ENCODE peak calls at places on chromosomes 5 and 9, in four cellular contexts. One of them, this sample, is unnamed.

GRCh38 chr5:74231697-74232096 is 408.8 kb downstream of the ENC1 start:
- DNase-seq in lower lobe of right lung: no peak
- DNase-seq in nephron progenitor cell: no peak
- DNase-seq in endothelial cell: no peak
- DNase-seq in this sample: no peak

GRCh38 chr5:150117945-150118560 is 31.7 kb upstream of the CSF1R start:
- DNase-seq in nephron progenitor cell: no peak
- DNase-seq in endothelial cell: no peak
- DNase-seq in lower lobe of right lung: no peak
- DNase-seq in this sample: no peak

GRCh38 chr9:124008855-124009834 is 2.4 kb upstream of the LHX2 start:
- DNase-seq in nephron progenitor cell: peak; percentile 47
- DNase-seq in lower lobe of right lung: no peak
- DNase-seq in endothelial cell: no peak
- DNase-seq in this sample: no peak

GRCh38 chr5:59152701-59153245 is 569.9 kb downstream of the RAB3C start:
- DNase-seq in endothelial cell: no peak
- DNase-seq in lower lobe of right lung: no peak
- DNase-seq in nephron progenitor cell: no peak
- DNase-seq in this sample: no peak

GRCh38 chr9:92896037-92896436 is 18.2 kb upstream of the ZNF484 start:
- DNase-seq in nephron progenitor cell: no peak
- DNase-seq in endothelial cell: no peak
- DNase-seq in lower lobe of right lung: no peak
- DNase-seq in this sample: no peak

GRCh38 chr5:64210866-64211265 is 45.2 kb downstream of the RNF180 start:
- DNase-seq in lower lobe of right lung: no peak
- DNase-seq in endothelial cell: no peak
- DNase-seq in nephron progenitor cell: no peak
- DNase-seq in this sample: no peak

GRCh38 chr9:93257808-93258331 is 73.9 kb downstream of the WNK2 start:
- DNase-seq in endothelial cell: no peak
- DNase-seq in nephron progenitor cell: no peak
- DNase-seq in lower lobe of right lung: peak; percentile 10
- DNase-seq in this sample: peak; percentile 5

GRCh38 chr5:139658501-139658927 is 10.4 kb downstream of the CXXC5 start:
- DNase-seq in endothelial cell: no peak
- DNase-seq in lower lobe of right lung: no peak
- DNase-seq in nephron progenitor cell: no peak
- DNase-seq in this sample: no peak

GRCh38 chr5:177520906-177521513 is 4.2 kb upstream of the DDX41 start:
- DNase-seq in nephron progenitor cell: no peak
- DNase-seq in lower lobe of right lung: no peak
- DNase-seq in endothelial cell: no peak
- DNase-seq in this sample: no peak

GRCh38 chr9:34126207-34127034 is at the start of gene DCAF12:
- DNase-seq in nephron progenitor cell: peak; percentile 91
- DNase-seq in lower lobe of right lung: peak; percentile 93
- DNase-seq in endothelial cell: peak; percentile 91
- DNase-seq in this sample: peak; percentile 90

GRCh38 chr9:34127035-34127948 is 794 bp upstream of the DCAF12 start:
- DNase-seq in nephron progenitor cell: no peak
- DNase-seq in lower lobe of right lung: no peak
- DNase-seq in endothelial cell: no peak
- DNase-seq in this sample: no peak

GRCh38 chr9:34124923-34125322 is 1.6 kb downstream of the DCAF12 start:
- DNase-seq in lower lobe of right lung: no peak
- DNase-seq in endothelial cell: no peak
- DNase-seq in nephron progenitor cell: no peak
- DNase-seq in this sample: no peak

GRCh38 chr9:34124103-34124502 is 2.4 kb downstream of the DCAF12 start:
- DNase-seq in nephron progenitor cell: no peak
- DNase-seq in lower lobe of right lung: no peak
- DNase-seq in endothelial cell: no peak
- DNase-seq in this sample: no peak

GRCh38 chr9:34125681-34126206 is 754 bp downstream of the DCAF12 start:
- DNase-seq in lower lobe of right lung: no peak
- DNase-seq in endothelial cell: peak; percentile 18
- DNase-seq in nephron progenitor cell: peak; percentile 12
- DNase-seq in this sample: no peak
- TF ChIP-seq CTCF in lower lobe of right lung: no peak
- TF ChIP-seq CTCF in endothelial cell: no peak
- TF ChIP-seq CTCF in nephron progenitor cell: no peak
- TF ChIP-seq CTCF in this sample: no peak

DNA sequence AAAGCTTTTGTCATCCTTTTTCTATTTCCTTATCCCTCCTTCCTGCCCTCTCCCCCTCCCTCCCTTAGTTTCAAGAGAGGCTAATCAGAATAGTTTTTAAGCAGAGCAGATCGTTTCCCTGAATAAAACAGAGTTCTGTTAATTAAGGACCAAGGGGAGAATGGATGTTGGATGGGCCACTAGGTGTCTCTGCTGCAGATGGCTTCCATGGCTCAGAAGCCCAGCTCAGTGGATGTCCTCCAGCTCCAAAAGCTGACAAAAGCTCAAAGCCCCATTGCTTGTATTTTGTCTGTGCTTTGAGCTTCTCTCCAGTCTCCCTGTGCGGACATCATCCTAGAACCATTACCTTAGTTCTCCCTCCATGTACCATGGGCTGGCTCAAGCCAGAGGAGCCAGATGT is 21.0 kb upstream of the NPR3 start:
- DNase-seq in lower lobe of right lung: no peak
- DNase-seq in endothelial cell: no peak
- DNase-seq in nephron progenitor cell: no peak
- DNase-seq in this sample: no peak
- TF ChIP-seq CTCF in lower lobe of right lung: no peak
- TF ChIP-seq CTCF in endothelial cell: no peak
- TF ChIP-seq CTCF in nephron progenitor cell: no peak
- TF ChIP-seq CTCF in this sample: no peak

GRCh38 chr9:96651626-96652025 is 3.5 kb downstream of the PRXL2C start:
- DNase-seq in endothelial cell: no peak
- DNase-seq in nephron progenitor cell: no peak
- DNase-seq in lower lobe of right lung: no peak
- DNase-seq in this sample: no peak

GRCh38 chr9:96655198-96655851 is at the start of gene PRXL2C:
- DNase-seq in nephron progenitor cell: peak; percentile 80
- DNase-seq in endothelial cell: peak; percentile 82
- DNase-seq in lower lobe of right lung: peak; percentile 91
- DNase-seq in this sample: peak; percentile 40

GRCh38 chr9:96649620-96650323 is 5.3 kb downstream of the PRXL2C start:
- DNase-seq in nephron progenitor cell: no peak
- DNase-seq in endothelial cell: no peak
- DNase-seq in lower lobe of right lung: no peak
- DNase-seq in this sample: no peak

GRCh38 chr9:96654450-96655197 is 493 bp downstream of the PRXL2C start:
- DNase-seq in lower lobe of right lung: peak; percentile 88
- DNase-seq in endothelial cell: peak; percentile 82
- DNase-seq in nephron progenitor cell: peak; percentile 66
- DNase-seq in this sample: peak; percentile 29
- TF ChIP-seq CTCF in lower lobe of right lung: no peak
- TF ChIP-seq CTCF in endothelial cell: no peak
- TF ChIP-seq CTCF in nephron progenitor cell: no peak
- TF ChIP-seq CTCF in this sample: no peak

GRCh38 chr5:100777680-100778281 is 125.3 kb downstream of the ST8SIA4 start:
- DNase-seq in lower lobe of right lung: no peak
- DNase-seq in endothelial cell: no peak
- DNase-seq in nephron progenitor cell: no peak
- DNase-seq in this sample: no peak

GRCh38 chr5:100779669-100780375 is 123.3 kb downstream of the ST8SIA4 start:
- DNase-seq in nephron progenitor cell: no peak
- DNase-seq in lower lobe of right lung: no peak
- DNase-seq in endothelial cell: no peak
- DNase-seq in this sample: no peak

GRCh38 chr5:100776244-100776643 is 126.8 kb downstream of the ST8SIA4 start:
- DNase-seq in endothelial cell: no peak
- DNase-seq in lower lobe of right lung: no peak
- DNase-seq in nephron progenitor cell: no peak
- DNase-seq in this sample: no peak

DNA sequence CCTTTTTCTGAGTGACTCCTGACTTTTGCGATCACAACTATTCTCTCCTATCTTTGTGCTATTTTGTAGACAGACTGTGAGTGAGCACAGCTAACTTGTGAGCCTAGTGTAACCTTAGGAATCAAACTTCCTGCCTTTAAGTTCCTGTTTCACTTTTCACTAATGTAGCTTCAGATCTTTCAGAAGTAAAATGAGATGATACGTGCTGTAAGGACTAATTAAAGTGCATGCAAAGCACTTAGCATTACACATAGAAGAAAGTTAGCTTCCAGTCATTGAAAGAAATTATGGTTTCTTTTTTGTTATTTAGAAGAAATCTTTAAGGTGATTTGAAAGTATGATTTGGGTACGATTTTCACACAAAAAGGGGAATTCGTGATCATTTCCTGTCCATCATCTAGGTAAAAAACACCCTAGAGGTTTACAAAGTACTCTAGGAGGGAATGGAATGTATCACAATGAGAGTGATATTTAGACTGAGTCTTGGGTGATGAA is 122.7 kb downstream of the ST8SIA4 start:
- DNase-seq in endothelial cell: no peak
- DNase-seq in nephron progenitor cell: no peak
- DNase-seq in lower lobe of right lung: no peak
- DNase-seq in this sample: no peak
- TF ChIP-seq CTCF in endothelial cell: no peak
- TF ChIP-seq CTCF in nephron progenitor cell: no peak
- TF ChIP-seq CTCF in lower lobe of right lung: no peak
- TF ChIP-seq CTCF in this sample: no peak

GRCh38 chr5:171647043-171647899 is 138.3 kb upstream of the SMIM23 start:
- DNase-seq in endothelial cell: no peak
- DNase-seq in nephron progenitor cell: peak; percentile 42
- DNase-seq in lower lobe of right lung: no peak
- DNase-seq in this sample: no peak
- TF ChIP-seq CTCF in endothelial cell: no peak
- TF ChIP-seq CTCF in nephron progenitor cell: no peak
- TF ChIP-seq CTCF in lower lobe of right lung: no peak
- TF ChIP-seq CTCF in this sample: no peak

GRCh38 chr9:104080983-104081382 is 13.1 kb upstream of the SMC2 start:
- DNase-seq in nephron progenitor cell: peak; percentile 17
- DNase-seq in lower lobe of right lung: no peak
- DNase-seq in endothelial cell: no peak
- DNase-seq in this sample: no peak

GRCh38 chr9:104088416-104088815 is 5.7 kb upstream of the SMC2 start:
- DNase-seq in endothelial cell: no peak
- DNase-seq in nephron progenitor cell: no peak
- DNase-seq in lower lobe of right lung: no peak
- DNase-seq in this sample: no peak

GRCh38 chr9:104082147-104082546 is 12.0 kb upstream of the SMC2 start:
- DNase-seq in endothelial cell: no peak
- DNase-seq in nephron progenitor cell: no peak
- DNase-seq in lower lobe of right lung: no peak
- DNase-seq in this sample: no peak

GRCh38 chr9:104087894-104088293 is 6.2 kb upstream of the SMC2 start:
- DNase-seq in lower lobe of right lung: no peak
- DNase-seq in endothelial cell: no peak
- DNase-seq in nephron progenitor cell: no peak
- DNase-seq in this sample: no peak

GRCh38 chr9:104085538-104085937 is 8.6 kb upstream of the SMC2 start:
- DNase-seq in lower lobe of right lung: no peak
- DNase-seq in nephron progenitor cell: no peak
- DNase-seq in endothelial cell: no peak
- DNase-seq in this sample: no peak
- TF ChIP-seq CTCF in lower lobe of right lung: no peak
- TF ChIP-seq CTCF in nephron progenitor cell: no peak
- TF ChIP-seq CTCF in endothelial cell: no peak
- TF ChIP-seq CTCF in this sample: no peak

DNA sequence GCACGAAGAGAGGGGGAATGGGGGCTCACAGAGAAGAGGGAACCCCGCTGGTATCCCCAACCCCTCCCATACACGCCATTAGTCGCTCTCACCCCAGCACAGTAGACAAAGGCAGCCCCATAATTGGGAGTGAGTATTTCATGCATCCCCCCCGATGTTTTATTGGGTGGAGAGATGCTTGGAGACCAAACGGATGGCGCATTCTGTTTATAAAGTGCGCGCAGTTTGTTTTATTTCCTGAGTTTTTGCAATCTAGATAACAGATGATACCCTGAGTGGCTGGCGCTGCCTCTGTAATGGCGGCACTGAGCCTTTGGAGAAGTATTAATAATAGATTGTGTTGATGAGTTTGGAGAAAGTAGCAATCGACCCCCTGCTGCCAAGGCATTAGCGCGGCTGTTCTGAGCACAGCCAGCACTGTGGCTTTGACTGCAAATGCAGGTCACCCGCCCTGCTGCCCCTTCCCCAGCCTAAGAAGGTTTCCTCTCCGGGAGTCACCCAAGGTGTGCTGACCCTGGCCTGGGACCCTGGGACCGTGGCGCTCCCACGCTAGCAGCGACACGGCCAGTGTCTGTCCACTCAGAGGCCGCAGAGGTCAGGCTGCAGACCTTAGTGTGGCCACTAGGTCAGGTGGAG is 74.3 kb downstream of the LMX1B start:
- DNase-seq in lower lobe of right lung: no peak
- DNase-seq in endothelial cell: no peak
- DNase-seq in nephron progenitor cell: no peak
- DNase-seq in this sample: no peak
- TF ChIP-seq CTCF in lower lobe of right lung: no peak
- TF ChIP-seq CTCF in endothelial cell: no peak
- TF ChIP-seq CTCF in nephron progenitor cell: no peak
- TF ChIP-seq CTCF in this sample: no peak

DNA sequence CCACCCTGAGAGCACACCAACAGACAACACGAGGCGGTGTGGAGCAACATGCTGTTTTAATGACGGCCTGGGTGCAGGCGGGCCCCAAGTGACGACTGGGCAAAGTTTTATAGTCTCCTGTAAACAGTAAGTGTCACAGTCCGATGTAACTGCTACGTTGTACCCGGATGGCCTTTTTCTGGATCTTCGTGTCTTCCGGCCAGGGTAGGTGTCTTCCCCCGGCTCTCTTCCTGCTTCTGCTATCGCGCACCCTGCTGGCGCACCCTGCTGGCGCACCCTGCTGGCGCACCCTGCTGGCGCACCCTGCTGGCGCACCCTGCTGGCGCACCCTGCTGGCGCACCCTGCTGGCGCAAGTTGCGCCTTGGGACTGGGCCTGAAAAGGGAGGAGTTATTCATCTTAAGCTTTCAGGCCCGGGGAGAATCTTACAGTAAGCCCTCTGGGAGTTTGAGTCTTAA is 143.0 kb upstream of the TARS1 start:
- DNase-seq in nephron progenitor cell: peak; percentile 4
- DNase-seq in endothelial cell: peak; percentile 8
- DNase-seq in lower lobe of right lung: no peak
- DNase-seq in this sample: no peak
- TF ChIP-seq CTCF in nephron progenitor cell: peak; percentile 23
- TF ChIP-seq CTCF in endothelial cell: peak; percentile 78
- TF ChIP-seq CTCF in lower lobe of right lung: peak; percentile 18
- TF ChIP-seq CTCF in this sample: no peak